ENCODE peak calls at places on chromosomes 2 and 18, in four cellular contexts. One of them, this sample, is unnamed.

GRCh38 chr2:143668236-143668635 is 539.0 kb downstream of the ARHGAP15 start:
- DNase-seq in central memory CD4-positive, alpha-beta T cell: no peak
- DNase-seq in cardiac fibroblast: no peak
- DNase-seq in left ventricle myocardium inferior: no peak
- DNase-seq in this sample: no peak

GRCh38 chr2:169734172-169734847 is 678 bp downstream of the KLHL23 start:
- DNase-seq in left ventricle myocardium inferior: no peak
- DNase-seq in cardiac fibroblast: no peak
- DNase-seq in central memory CD4-positive, alpha-beta T cell: no peak
- DNase-seq in this sample: no peak

GRCh38 chr2:61736982-61737381 is 116.9 kb downstream of the FAM161A start:
- DNase-seq in left ventricle myocardium inferior: no peak
- DNase-seq in cardiac fibroblast: no peak
- DNase-seq in central memory CD4-positive, alpha-beta T cell: no peak
- DNase-seq in this sample: no peak

GRCh38 chr2:233779722-233780121 is 1.6 kb downstream of the MROH2A start:
- DNase-seq in left ventricle myocardium inferior: no peak
- DNase-seq in cardiac fibroblast: no peak
- DNase-seq in central memory CD4-positive, alpha-beta T cell: no peak
- DNase-seq in this sample: no peak

GRCh38 chr2:127857494-127857818 is 499 bp downstream of the POLR2D start:
- DNase-seq in cardiac fibroblast: no peak
- DNase-seq in left ventricle myocardium inferior: no peak
- DNase-seq in central memory CD4-positive, alpha-beta T cell: peak; percentile 7
- DNase-seq in this sample: no peak

GRCh38 chr2:195094330-195094729 is 562.7 kb upstream of the SLC39A10 start:
- DNase-seq in left ventricle myocardium inferior: no peak
- DNase-seq in cardiac fibroblast: peak; percentile 37
- DNase-seq in central memory CD4-positive, alpha-beta T cell: no peak
- DNase-seq in this sample: no peak

GRCh38 chr2:46367286-46367685 is 70.1 kb downstream of the EPAS1 start:
- DNase-seq in cardiac fibroblast: peak; percentile 66
- DNase-seq in left ventricle myocardium inferior: no peak
- DNase-seq in central memory CD4-positive, alpha-beta T cell: no peak
- DNase-seq in this sample: no peak

GRCh38 chr18:55863876-55864275 is 275.9 kb upstream of the TCF4 start:
- DNase-seq in central memory CD4-positive, alpha-beta T cell: no peak
- DNase-seq in left ventricle myocardium inferior: peak; percentile 25
- DNase-seq in cardiac fibroblast: no peak
- DNase-seq in this sample: no peak

GRCh38 chr2:10712186-10712809 is 9.1 kb upstream of the ATP6V1C2 start:
- DNase-seq in cardiac fibroblast: no peak
- DNase-seq in left ventricle myocardium inferior: no peak
- DNase-seq in central memory CD4-positive, alpha-beta T cell: no peak
- DNase-seq in this sample: no peak

GRCh38 chr2:158940356-158940755 is 28.1 kb upstream of the TANC1 start:
- DNase-seq in central memory CD4-positive, alpha-beta T cell: no peak
- DNase-seq in cardiac fibroblast: no peak
- DNase-seq in left ventricle myocardium inferior: no peak
- DNase-seq in this sample: no peak

GRCh38 chr2:239178954-239179353 is 221.9 kb downstream of the HDAC4 start:
- DNase-seq in cardiac fibroblast: no peak
- DNase-seq in central memory CD4-positive, alpha-beta T cell: no peak
- DNase-seq in left ventricle myocardium inferior: peak; percentile 5
- DNase-seq in this sample: no peak

GRCh38 chr2:28681216-28681981 is 70.2 kb upstream of the PPP1CB start:
- DNase-seq in central memory CD4-positive, alpha-beta T cell: peak; percentile 54
- DNase-seq in cardiac fibroblast: peak; percentile 86
- DNase-seq in left ventricle myocardium inferior: no peak
- DNase-seq in this sample: no peak

GRCh38 chr2:214004463-214004862 is 406.4 kb upstream of the VWC2L start:
- DNase-seq in cardiac fibroblast: no peak
- DNase-seq in central memory CD4-positive, alpha-beta T cell: no peak
- DNase-seq in left ventricle myocardium inferior: no peak
- DNase-seq in this sample: no peak

GRCh38 chr2:36489296-36489695 is 108.7 kb downstream of the FEZ2 start:
- DNase-seq in left ventricle myocardium inferior: no peak
- DNase-seq in central memory CD4-positive, alpha-beta T cell: no peak
- DNase-seq in cardiac fibroblast: peak; percentile 81
- DNase-seq in this sample: no peak

GRCh38 chr2:73985318-73986084 is 791 bp downstream of the TET3 start:
- DNase-seq in cardiac fibroblast: peak; percentile 60
- DNase-seq in left ventricle myocardium inferior: peak; percentile 44
- DNase-seq in central memory CD4-positive, alpha-beta T cell: peak; percentile 48
- DNase-seq in this sample: peak; percentile 64

GRCh38 chr2:5123597-5124196 is 568.5 kb upstream of the SOX11 start:
- DNase-seq in left ventricle myocardium inferior: no peak
- DNase-seq in cardiac fibroblast: no peak
- DNase-seq in central memory CD4-positive, alpha-beta T cell: no peak
- DNase-seq in this sample: no peak

GRCh38 chr2:100244881-100245605 is 77.3 kb downstream of the LONRF2 start:
- DNase-seq in central memory CD4-positive, alpha-beta T cell: no peak
- DNase-seq in left ventricle myocardium inferior: no peak
- DNase-seq in cardiac fibroblast: peak; percentile 27
- DNase-seq in this sample: no peak

GRCh38 chr2:156901373-156902031 is 356.0 kb upstream of the GALNT5 start:
- DNase-seq in central memory CD4-positive, alpha-beta T cell: no peak
- DNase-seq in cardiac fibroblast: peak; percentile 31
- DNase-seq in left ventricle myocardium inferior: no peak
- DNase-seq in this sample: no peak

GRCh38 chr2:177799531-177799930 is 273.0 kb downstream of the PDE11A start:
- DNase-seq in central memory CD4-positive, alpha-beta T cell: no peak
- DNase-seq in left ventricle myocardium inferior: no peak
- DNase-seq in cardiac fibroblast: peak; percentile 2
- DNase-seq in this sample: no peak

GRCh38 chr18:78722959-78723706 is 256.5 kb upstream of the SALL3 start:
- DNase-seq in central memory CD4-positive, alpha-beta T cell: no peak
- DNase-seq in left ventricle myocardium inferior: no peak
- DNase-seq in cardiac fibroblast: no peak
- DNase-seq in this sample: no peak

GRCh38 chr2:56132138-56132537 is 51.7 kb upstream of the CCDC85A start:
- DNase-seq in central memory CD4-positive, alpha-beta T cell: no peak
- DNase-seq in left ventricle myocardium inferior: no peak
- DNase-seq in cardiac fibroblast: peak; percentile 73
- DNase-seq in this sample: no peak

GRCh38 chr18:62814114-62814759 is 98.9 kb downstream of the PHLPP1 start:
- DNase-seq in left ventricle myocardium inferior: no peak
- DNase-seq in cardiac fibroblast: no peak
- DNase-seq in central memory CD4-positive, alpha-beta T cell: no peak
- DNase-seq in this sample: no peak

GRCh38 chr2:120434487-120434886 is 88.6 kb downstream of the INHBB start:
- DNase-seq in left ventricle myocardium inferior: no peak
- DNase-seq in central memory CD4-positive, alpha-beta T cell: no peak
- DNase-seq in cardiac fibroblast: no peak
- DNase-seq in this sample: no peak

GRCh38 chr2:161136194-161136593 is 24.0 kb upstream of the TANK start:
- DNase-seq in central memory CD4-positive, alpha-beta T cell: no peak
- DNase-seq in left ventricle myocardium inferior: no peak
- DNase-seq in cardiac fibroblast: peak; percentile 20
- DNase-seq in this sample: no peak

GRCh38 chr2:224259831-224260230 is 142.1 kb downstream of the FAM124B start:
- DNase-seq in cardiac fibroblast: no peak
- DNase-seq in central memory CD4-positive, alpha-beta T cell: no peak
- DNase-seq in left ventricle myocardium inferior: no peak
- DNase-seq in this sample: no peak

GRCh38 chr2:236904389-236905263 is 181.1 kb upstream of the COPS8 start:
- DNase-seq in left ventricle myocardium inferior: no peak
- DNase-seq in central memory CD4-positive, alpha-beta T cell: no peak
- DNase-seq in cardiac fibroblast: no peak
- DNase-seq in this sample: no peak

GRCh38 chr2:237208373-237209045 is 122.8 kb downstream of the COPS8 start:
- DNase-seq in cardiac fibroblast: peak; percentile 89
- DNase-seq in left ventricle myocardium inferior: no peak
- DNase-seq in central memory CD4-positive, alpha-beta T cell: no peak
- DNase-seq in this sample: no peak

GRCh38 chr2:110748489-110748867 is 16.1 kb downstream of the ACOXL start:
- DNase-seq in cardiac fibroblast: no peak
- DNase-seq in left ventricle myocardium inferior: no peak
- DNase-seq in central memory CD4-positive, alpha-beta T cell: peak; percentile 31
- DNase-seq in this sample: no peak

GRCh38 chr18:10249270-10249669 is 205.2 kb upstream of the APCDD1 start:
- DNase-seq in central memory CD4-positive, alpha-beta T cell: no peak
- DNase-seq in cardiac fibroblast: no peak
- DNase-seq in left ventricle myocardium inferior: no peak
- DNase-seq in this sample: no peak

GRCh38 chr18:28823506-28824182 is 646.7 kb upstream of the CDH2 start:
- DNase-seq in central memory CD4-positive, alpha-beta T cell: no peak
- DNase-seq in left ventricle myocardium inferior: no peak
- DNase-seq in cardiac fibroblast: peak; percentile 40
- DNase-seq in this sample: no peak

GRCh38 chr2:151922845-151923666 is 94.8 kb upstream of the ARL5A start:
- DNase-seq in cardiac fibroblast: peak; percentile 9
- DNase-seq in central memory CD4-positive, alpha-beta T cell: no peak
- DNase-seq in left ventricle myocardium inferior: peak; percentile 86
- DNase-seq in this sample: peak; percentile 81

GRCh38 chr2:238688197-238689153 is 159.4 kb upstream of the TWIST2 start:
- DNase-seq in cardiac fibroblast: no peak
- DNase-seq in left ventricle myocardium inferior: no peak
- DNase-seq in central memory CD4-positive, alpha-beta T cell: no peak
- DNase-seq in this sample: no peak

GRCh38 chr18:77899972-77900754 is 650.5 kb downstream of the GALR1 start:
- DNase-seq in central memory CD4-positive, alpha-beta T cell: peak; percentile 35
- DNase-seq in cardiac fibroblast: peak; percentile 13
- DNase-seq in left ventricle myocardium inferior: peak; percentile 18
- DNase-seq in this sample: no peak